ENCODE peak calls at places on chromosomes 3 and 15, in ten cellular contexts. One of them, this sample, is unnamed.

GRCh38 chr15:88454867-88455810 is 12.0 kb downstream of the MRPL46 start:
- DNase-seq in hepatocyte: peak; percentile 93
- DNase-seq in MM.1S: peak; percentile 80
- DNase-seq in GM12864: no peak
- DNase-seq in adrenal gland: peak; percentile 67
- DNase-seq in neural progenitor cell: peak; percentile 87
- DNase-seq in HL-60: no peak
- DNase-seq in CD4-positive, alpha-beta T cell: peak; percentile 28
- DNase-seq in tibial nerve: no peak
- DNase-seq in HFFc6: peak; percentile 66
- DNase-seq in this sample: no peak

GRCh38 chr3:141393151-141394076 is 25.1 kb downstream of the ZBTB38 start:
- DNase-seq in adrenal gland: peak; percentile 67
- DNase-seq in hepatocyte: no peak
- DNase-seq in HL-60: no peak
- DNase-seq in MM.1S: no peak
- DNase-seq in tibial nerve: no peak
- DNase-seq in neural progenitor cell: peak; percentile 93
- DNase-seq in CD4-positive, alpha-beta T cell: no peak
- DNase-seq in HFFc6: no peak
- DNase-seq in GM12864: no peak
- DNase-seq in this sample: no peak

GRCh38 chr3:114892880-114893279 is 254.2 kb downstream of the ZBTB20 start:
- DNase-seq in neural progenitor cell: no peak
- DNase-seq in tibial nerve: no peak
- DNase-seq in adrenal gland: no peak
- DNase-seq in HL-60: no peak
- DNase-seq in CD4-positive, alpha-beta T cell: no peak
- DNase-seq in MM.1S: no peak
- DNase-seq in GM12864: no peak
- DNase-seq in hepatocyte: no peak
- DNase-seq in HFFc6: no peak
- DNase-seq in this sample: no peak

GRCh38 chr3:137582484-137582883 is 181.6 kb upstream of the SOX14 start:
- DNase-seq in HFFc6: no peak
- DNase-seq in adrenal gland: no peak
- DNase-seq in HL-60: no peak
- DNase-seq in CD4-positive, alpha-beta T cell: no peak
- DNase-seq in tibial nerve: no peak
- DNase-seq in GM12864: no peak
- DNase-seq in neural progenitor cell: peak; percentile 93
- DNase-seq in hepatocyte: no peak
- DNase-seq in MM.1S: no peak
- DNase-seq in this sample: no peak

GRCh38 chr3:144677118-144677517 is 705.5 kb downstream of the DIPK2A start:
- DNase-seq in GM12864: no peak
- DNase-seq in adrenal gland: no peak
- DNase-seq in HL-60: no peak
- DNase-seq in CD4-positive, alpha-beta T cell: no peak
- DNase-seq in tibial nerve: no peak
- DNase-seq in HFFc6: no peak
- DNase-seq in MM.1S: no peak
- DNase-seq in hepatocyte: no peak
- DNase-seq in neural progenitor cell: no peak
- DNase-seq in this sample: no peak

GRCh38 chr15:48647963-48648362 is 2.5 kb upstream of the FBN1 start:
- DNase-seq in hepatocyte: no peak
- DNase-seq in HL-60: no peak
- DNase-seq in CD4-positive, alpha-beta T cell: no peak
- DNase-seq in tibial nerve: no peak
- DNase-seq in MM.1S: no peak
- DNase-seq in HFFc6: peak; percentile 70
- DNase-seq in adrenal gland: no peak
- DNase-seq in neural progenitor cell: peak; percentile 58
- DNase-seq in GM12864: no peak
- DNase-seq in this sample: no peak

GRCh38 chr15:90401499-90401898 is 13.5 kb downstream of the IQGAP1 start:
- DNase-seq in CD4-positive, alpha-beta T cell: no peak
- DNase-seq in HL-60: no peak
- DNase-seq in tibial nerve: no peak
- DNase-seq in neural progenitor cell: no peak
- DNase-seq in MM.1S: no peak
- DNase-seq in hepatocyte: no peak
- DNase-seq in GM12864: no peak
- DNase-seq in adrenal gland: no peak
- DNase-seq in HFFc6: no peak
- DNase-seq in this sample: no peak

GRCh38 chr15:25897658-25898057 is 34.5 kb upstream of the ATP10A start:
- DNase-seq in GM12864: no peak
- DNase-seq in neural progenitor cell: no peak
- DNase-seq in MM.1S: no peak
- DNase-seq in tibial nerve: no peak
- DNase-seq in CD4-positive, alpha-beta T cell: no peak
- DNase-seq in hepatocyte: no peak
- DNase-seq in HFFc6: no peak
- DNase-seq in HL-60: no peak
- DNase-seq in adrenal gland: no peak
- DNase-seq in this sample: no peak

GRCh38 chr15:74781673-74782595 is at the start of gene CSK:
- DNase-seq in hepatocyte: peak; percentile 92
- DNase-seq in neural progenitor cell: peak; percentile 90
- DNase-seq in HL-60: peak; percentile 58
- DNase-seq in MM.1S: peak; percentile 83
- DNase-seq in adrenal gland: peak; percentile 82
- DNase-seq in GM12864: no peak
- DNase-seq in tibial nerve: peak; percentile 38
- DNase-seq in HFFc6: peak; percentile 45
- DNase-seq in CD4-positive, alpha-beta T cell: peak; percentile 80
- DNase-seq in this sample: peak; percentile 90

GRCh38 chr15:31136016-31136415 is 34.5 kb upstream of the TRPM1 start:
- DNase-seq in CD4-positive, alpha-beta T cell: no peak
- DNase-seq in GM12864: no peak
- DNase-seq in HL-60: no peak
- DNase-seq in hepatocyte: no peak
- DNase-seq in MM.1S: no peak
- DNase-seq in neural progenitor cell: no peak
- DNase-seq in HFFc6: no peak
- DNase-seq in tibial nerve: no peak
- DNase-seq in adrenal gland: no peak
- DNase-seq in this sample: no peak

GRCh38 chr15:93438310-93438709 is 349.3 kb upstream of the RGMA start:
- DNase-seq in tibial nerve: no peak
- DNase-seq in adrenal gland: no peak
- DNase-seq in CD4-positive, alpha-beta T cell: no peak
- DNase-seq in hepatocyte: no peak
- DNase-seq in HL-60: no peak
- DNase-seq in GM12864: no peak
- DNase-seq in neural progenitor cell: no peak
- DNase-seq in HFFc6: no peak
- DNase-seq in MM.1S: no peak
- DNase-seq in this sample: no peak
- TF ChIP-seq CTCF in tibial nerve: no peak
- TF ChIP-seq CTCF in adrenal gland: no peak
- TF ChIP-seq CTCF in CD4-positive, alpha-beta T cell: no peak
- TF ChIP-seq CTCF in hepatocyte: no peak
- TF ChIP-seq CTCF in HL-60: no peak
- TF ChIP-seq CTCF in GM12864: no peak
- TF ChIP-seq CTCF in neural progenitor cell: no peak
- TF ChIP-seq CTCF in HFFc6: no peak
- TF ChIP-seq CTCF in MM.1S: no peak
- TF ChIP-seq CTCF in this sample: no peak

GRCh38 chr3:125141596-125142417 is 70.7 kb downstream of the SLC12A8 start:
- DNase-seq in tibial nerve: peak; percentile 50
- DNase-seq in CD4-positive, alpha-beta T cell: peak; percentile 75
- DNase-seq in neural progenitor cell: peak; percentile 80
- DNase-seq in adrenal gland: peak; percentile 52
- DNase-seq in GM12864: peak; percentile 80
- DNase-seq in MM.1S: peak; percentile 59
- DNase-seq in HFFc6: no peak
- DNase-seq in HL-60: peak; percentile 72
- DNase-seq in hepatocyte: peak; percentile 80
- DNase-seq in this sample: peak; percentile 44
- TF ChIP-seq CTCF in tibial nerve: peak; percentile 46
- TF ChIP-seq CTCF in CD4-positive, alpha-beta T cell: peak; percentile 40
- TF ChIP-seq CTCF in neural progenitor cell: peak; percentile 38
- TF ChIP-seq CTCF in adrenal gland: peak; percentile 39
- TF ChIP-seq CTCF in GM12864: peak; percentile 57
- TF ChIP-seq CTCF in MM.1S: peak; percentile 31
- TF ChIP-seq CTCF in HFFc6: no peak
- TF ChIP-seq CTCF in HL-60: no peak
- TF ChIP-seq CTCF in hepatocyte: peak; percentile 37
- TF ChIP-seq CTCF in this sample: no peak

GRCh38 chr3:58235970-58236369 is 1.6 kb upstream of the ABHD6 start:
- DNase-seq in neural progenitor cell: no peak
- DNase-seq in tibial nerve: no peak
- DNase-seq in CD4-positive, alpha-beta T cell: no peak
- DNase-seq in HL-60: no peak
- DNase-seq in HFFc6: no peak
- DNase-seq in GM12864: no peak
- DNase-seq in adrenal gland: no peak
- DNase-seq in hepatocyte: no peak
- DNase-seq in MM.1S: no peak
- DNase-seq in this sample: no peak

GRCh38 chr3:58236527-58237237 is 910 bp upstream of the ABHD6 start:
- DNase-seq in MM.1S: no peak
- DNase-seq in neural progenitor cell: peak; percentile 62
- DNase-seq in CD4-positive, alpha-beta T cell: no peak
- DNase-seq in hepatocyte: peak; percentile 35
- DNase-seq in tibial nerve: no peak
- DNase-seq in HL-60: no peak
- DNase-seq in HFFc6: no peak
- DNase-seq in GM12864: no peak
- DNase-seq in adrenal gland: peak; percentile 33
- DNase-seq in this sample: no peak

GRCh38 chr3:58237238-58237939 is at the start of gene ABHD6:
- DNase-seq in adrenal gland: peak; percentile 83
- DNase-seq in tibial nerve: peak; percentile 52
- DNase-seq in MM.1S: peak; percentile 70
- DNase-seq in HL-60: peak; percentile 36
- DNase-seq in GM12864: no peak
- DNase-seq in neural progenitor cell: peak; percentile 90
- DNase-seq in HFFc6: peak; percentile 55
- DNase-seq in CD4-positive, alpha-beta T cell: peak; percentile 76
- DNase-seq in hepatocyte: peak; percentile 89
- DNase-seq in this sample: peak; percentile 86

GRCh38 chr3:58238830-58239229 is 1.2 kb downstream of the ABHD6 start:
- DNase-seq in neural progenitor cell: no peak
- DNase-seq in GM12864: no peak
- DNase-seq in hepatocyte: no peak
- DNase-seq in MM.1S: no peak
- DNase-seq in tibial nerve: no peak
- DNase-seq in adrenal gland: no peak
- DNase-seq in HL-60: no peak
- DNase-seq in CD4-positive, alpha-beta T cell: no peak
- DNase-seq in HFFc6: no peak
- DNase-seq in this sample: no peak

GRCh38 chr3:58237940-58238681 is 519 bp downstream of the ABHD6 start:
- DNase-seq in CD4-positive, alpha-beta T cell: peak; percentile 8
- DNase-seq in MM.1S: peak; percentile 60
- DNase-seq in adrenal gland: peak; percentile 65
- DNase-seq in HL-60: peak; percentile 74
- DNase-seq in HFFc6: peak; percentile 26
- DNase-seq in neural progenitor cell: peak; percentile 58
- DNase-seq in hepatocyte: peak; percentile 60
- DNase-seq in tibial nerve: peak; percentile 21
- DNase-seq in GM12864: no peak
- DNase-seq in this sample: peak; percentile 45
- TF ChIP-seq CTCF in CD4-positive, alpha-beta T cell: no peak
- TF ChIP-seq CTCF in MM.1S: no peak
- TF ChIP-seq CTCF in adrenal gland: no peak
- TF ChIP-seq CTCF in HL-60: no peak
- TF ChIP-seq CTCF in HFFc6: no peak
- TF ChIP-seq CTCF in neural progenitor cell: no peak
- TF ChIP-seq CTCF in hepatocyte: no peak
- TF ChIP-seq CTCF in tibial nerve: no peak
- TF ChIP-seq CTCF in GM12864: no peak
- TF ChIP-seq CTCF in this sample: no peak

GRCh38 chr3:100482181-100482580 is 10.2 kb upstream of the TMEM45A start:
- DNase-seq in neural progenitor cell: no peak
- DNase-seq in GM12864: no peak
- DNase-seq in hepatocyte: peak; percentile 24
- DNase-seq in MM.1S: no peak
- DNase-seq in tibial nerve: no peak
- DNase-seq in adrenal gland: no peak
- DNase-seq in HFFc6: no peak
- DNase-seq in HL-60: no peak
- DNase-seq in CD4-positive, alpha-beta T cell: no peak
- DNase-seq in this sample: no peak

GRCh38 chr3:100489118-100489517 is 3.3 kb upstream of the TMEM45A start:
- DNase-seq in HFFc6: no peak
- DNase-seq in GM12864: no peak
- DNase-seq in neural progenitor cell: no peak
- DNase-seq in CD4-positive, alpha-beta T cell: no peak
- DNase-seq in adrenal gland: no peak
- DNase-seq in hepatocyte: no peak
- DNase-seq in HL-60: no peak
- DNase-seq in MM.1S: no peak
- DNase-seq in tibial nerve: no peak
- DNase-seq in this sample: no peak

GRCh38 chr3:100480111-100480510 is 12.3 kb upstream of the TMEM45A start:
- DNase-seq in CD4-positive, alpha-beta T cell: no peak
- DNase-seq in neural progenitor cell: no peak
- DNase-seq in HFFc6: no peak
- DNase-seq in GM12864: no peak
- DNase-seq in hepatocyte: no peak
- DNase-seq in HL-60: no peak
- DNase-seq in MM.1S: no peak
- DNase-seq in tibial nerve: no peak
- DNase-seq in adrenal gland: no peak
- DNase-seq in this sample: no peak

GRCh38 chr3:100486808-100487207 is 5.6 kb upstream of the TMEM45A start:
- DNase-seq in GM12864: no peak
- DNase-seq in hepatocyte: no peak
- DNase-seq in adrenal gland: no peak
- DNase-seq in HFFc6: no peak
- DNase-seq in CD4-positive, alpha-beta T cell: no peak
- DNase-seq in neural progenitor cell: no peak
- DNase-seq in HL-60: no peak
- DNase-seq in tibial nerve: no peak
- DNase-seq in MM.1S: no peak
- DNase-seq in this sample: no peak

GRCh38 chr3:100483529-100483928 is 8.9 kb upstream of the TMEM45A start:
- DNase-seq in tibial nerve: no peak
- DNase-seq in adrenal gland: no peak
- DNase-seq in CD4-positive, alpha-beta T cell: no peak
- DNase-seq in HFFc6: no peak
- DNase-seq in HL-60: no peak
- DNase-seq in MM.1S: no peak
- DNase-seq in hepatocyte: no peak
- DNase-seq in neural progenitor cell: no peak
- DNase-seq in GM12864: no peak
- DNase-seq in this sample: no peak
- TF ChIP-seq CTCF in tibial nerve: no peak
- TF ChIP-seq CTCF in adrenal gland: no peak
- TF ChIP-seq CTCF in CD4-positive, alpha-beta T cell: no peak
- TF ChIP-seq CTCF in HFFc6: no peak
- TF ChIP-seq CTCF in HL-60: no peak
- TF ChIP-seq CTCF in MM.1S: no peak
- TF ChIP-seq CTCF in hepatocyte: no peak
- TF ChIP-seq CTCF in neural progenitor cell: no peak
- TF ChIP-seq CTCF in GM12864: no peak
- TF ChIP-seq CTCF in this sample: no peak